ENCODE peak calls at places on chromosomes 4 and X, in seven cellular contexts. U is IMR-90, J is uterus, M is A549, H is sigmoid colon, A is spleen, D is body of pancreas. N is an unnamed sample.

GRCh38 chr4:7737752-7738457 is 201.8 kb downstream of the AFAP1 start:
- DNase-seq in U (no peak), J (no peak), M (no peak), H (no peak), A (peak), D (no peak), N (no peak)

GRCh38 chrX:112766774-112767173 is 73.9 kb downstream of the AMOT start:
- DNase-seq in U (no peak), J (no peak), M (no peak), H (no peak), A (no peak), D (no peak), N (no peak)

GRCh38 chr4:86089924-86090323 is 269.9 kb downstream of the MAPK10 start:
- DNase-seq in U (peak), J (no peak), M (no peak), H (no peak), A (no peak), D (no peak), N (no peak)

GRCh38 chr4:185381794-185382193 is 13.9 kb downstream of the LRP2BP start:
- DNase-seq in U (peak), J (no peak), M (no peak), H (no peak), A (no peak), D (no peak), N (no peak)

GRCh38 chr4:77308843-77309242 is 151.8 kb downstream of the CCNG2 start:
- DNase-seq in U (peak), J (no peak), M (peak), H (no peak), A (no peak), D (no peak), N (no peak)

GRCh38 chrX:40449956-40450701 is 130.6 kb upstream of the ATP6AP2 start:
- DNase-seq in U (no peak), J (no peak), M (no peak), H (no peak), A (no peak), D (no peak), N (no peak)

GRCh38 chrX:21412883-21413282 is 38.7 kb downstream of the CNKSR2 start:
- DNase-seq in U (peak), J (no peak), M (peak), H (no peak), A (no peak), D (no peak), N (no peak)

GRCh38 chr4:176883108-176883550 is 90.4 kb upstream of the VEGFC start:
- DNase-seq in U (peak), J (no peak), M (peak), H (no peak), A (no peak), D (no peak), N (no peak)

GRCh38 chr4:105474110-105474518 is 252 bp upstream of the PPA2 start:
- DNase-seq in U (peak), J (peak), M (no peak), H (peak), A (no peak), D (peak), N (peak)

GRCh38 chr4:16591867-16592266 is 306.6 kb downstream of the LDB2 start:
- DNase-seq in U (no peak), J (peak), M (no peak), H (no peak), A (no peak), D (peak), N (no peak)

DNA sequence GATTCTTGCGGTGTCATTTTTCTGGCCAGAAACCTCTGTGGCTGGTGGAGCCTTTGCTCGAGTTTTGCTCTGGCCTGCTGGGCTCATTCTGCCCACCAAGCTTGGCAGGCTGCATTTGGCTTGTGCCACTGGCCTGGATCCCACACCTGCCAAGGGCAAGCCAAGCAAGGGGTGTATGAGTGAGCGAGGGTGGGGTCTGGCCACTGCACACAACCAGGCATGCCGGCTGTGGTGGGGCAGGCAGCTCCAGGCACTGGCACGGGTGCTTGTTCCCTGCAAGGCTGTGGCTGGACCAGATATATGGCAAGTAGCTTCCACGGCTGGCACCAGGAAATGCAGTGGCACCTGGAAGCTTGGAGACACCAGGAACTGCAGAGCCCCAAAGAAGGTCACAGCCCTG is 68.6 kb upstream of the PPP3CA start:
- DNase-seq in U (no peak), J (no peak), M (no peak), H (no peak), A (peak), D (no peak), N (no peak)
- TF ChIP-seq CTCF in U (no peak), J (no peak), M (no peak), H (no peak), A (no peak), D (no peak), N (no peak)

DNA sequence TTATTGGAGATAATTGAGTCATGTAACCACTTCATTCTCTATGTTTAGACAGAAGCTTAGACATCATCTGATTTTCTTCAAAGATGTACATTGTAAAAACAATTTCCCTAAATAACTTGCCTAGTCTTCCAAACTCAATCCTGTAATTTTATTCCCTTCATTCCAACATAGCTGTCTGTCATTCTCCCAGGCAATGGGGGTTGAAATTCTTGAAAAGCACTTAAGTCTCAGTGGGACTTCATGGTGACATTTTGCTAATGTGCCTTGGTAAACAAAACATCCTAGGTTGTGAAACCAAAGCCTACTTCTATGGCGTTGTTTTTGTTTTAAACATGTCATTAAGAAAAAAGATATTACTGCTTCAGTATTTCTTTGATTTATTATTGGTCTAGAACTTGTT is 122.0 kb upstream of the NRK start:
- DNase-seq in U (no peak), J (no peak), M (no peak), H (no peak), A (no peak), D (no peak), N (no peak)
- TF ChIP-seq POLR2A in U (no peak), J (no peak), M (no peak), H (no peak), A (no peak), D (no peak), N (no peak)

DNA sequence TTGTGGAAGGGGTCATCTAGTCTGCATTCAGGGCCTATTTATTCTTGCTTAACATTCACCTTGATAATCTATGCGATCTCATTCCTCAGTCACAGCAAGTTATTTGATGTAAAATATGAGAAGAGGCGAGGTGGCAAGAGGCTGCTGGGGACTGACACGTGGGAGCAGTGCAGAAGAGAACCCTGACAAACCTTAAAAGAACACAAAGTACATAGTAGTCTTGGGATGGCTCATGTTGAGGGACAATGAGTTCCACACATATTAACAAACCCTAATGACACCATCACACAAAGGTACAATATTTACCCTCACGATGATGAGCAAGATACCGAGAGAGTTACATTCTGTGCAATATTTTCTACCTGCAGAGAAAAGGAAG is 57.5 kb downstream of the MAML3 start:
- DNase-seq in U (no peak), J (no peak), M (no peak), H (no peak), A (no peak), D (no peak), N (no peak)
- H3K4me3 ChIP-seq in U (no peak), J (no peak), M (no peak), H (no peak), A (no peak), D (no peak), N (no peak)

GRCh38 chrX:13938053-13938765 is 91.5 kb downstream of the GEMIN8 start:
- DNase-seq in U (peak), J (peak), M (peak), H (no peak), A (peak), D (peak), N (no peak)
- TF ChIP-seq CTCF in U (no peak), J (no peak), M (no peak), H (no peak), A (no peak), D (peak), N (no peak)

DNA sequence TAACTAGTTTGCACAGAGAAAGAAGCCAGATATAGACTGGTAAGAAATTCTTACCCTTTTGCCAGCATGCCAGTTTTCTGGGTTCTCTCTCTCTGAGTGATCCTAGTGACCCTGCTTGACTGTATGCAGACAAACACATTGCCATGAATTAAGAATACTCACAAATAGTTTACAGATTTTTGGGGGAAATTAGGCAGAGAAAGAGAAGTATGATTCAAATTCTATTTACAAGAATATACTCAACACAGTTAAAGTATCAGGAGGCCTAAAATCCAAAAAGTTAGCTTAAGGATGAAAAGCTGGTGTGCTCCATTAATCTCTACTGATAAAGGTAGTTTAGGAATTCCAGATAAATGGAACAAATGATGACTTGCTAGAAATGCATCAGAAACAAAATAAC is 18.4 kb downstream of the MOB1B start:
- DNase-seq in U (no peak), J (no peak), M (no peak), H (no peak), A (no peak), D (no peak), N (no peak)
- TF ChIP-seq POLR2A in U (no peak), J (no peak), M (no peak), H (no peak), A (no peak), D (no peak), N (no peak)

DNA sequence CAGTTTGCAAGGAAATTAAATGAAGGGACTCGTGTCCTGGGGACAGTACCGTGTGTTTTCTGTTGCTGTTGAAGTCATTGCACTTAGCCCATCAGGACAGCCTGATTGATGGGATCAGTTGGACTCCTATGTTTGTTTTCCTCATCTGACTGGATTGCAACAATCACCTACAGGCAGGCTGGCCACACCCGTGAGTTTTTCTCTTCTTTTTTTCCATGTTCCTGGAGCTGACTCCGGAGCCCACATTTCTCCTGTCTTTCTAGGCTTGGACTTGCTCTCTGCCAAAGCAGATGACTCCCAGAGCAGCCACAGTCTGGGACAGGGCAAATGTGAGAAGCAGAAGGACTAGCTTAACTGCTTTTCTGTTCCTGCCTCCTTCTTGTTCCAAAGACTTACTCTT is 38.1 kb downstream of the RTL9 start:
- DNase-seq in U (no peak), J (no peak), M (no peak), H (no peak), A (no peak), D (no peak), N (no peak)
- H3K4me3 ChIP-seq in U (no peak), J (no peak), M (no peak), H (no peak), A (no peak), D (no peak), N (no peak)

GRCh38 chr4:6548201-6548881 is 26.6 kb upstream of the MAN2B2 start:
- DNase-seq in U (peak), J (no peak), M (peak), H (no peak), A (no peak), D (peak), N (no peak)
- TF ChIP-seq CTCF in U (peak), J (no peak), M (no peak), H (no peak), A (no peak), D (no peak), N (no peak)

N was measured in lower leg skin.